ENCODE peak calls at places on chromosome X, in seven cellular contexts. D is activated gamma-delta T cell treated with Interleukin-2 at 50 U/mL for 16 hours; V is iPS-NIHi11; U is fibroblast of mammary gland; L is psoas muscle; I is stimulated activated CD8-positive, alpha-beta memory T cell treated with anti-CD3 and anti-CD28 coated beads, Interleukin-7, amount 100 ng/mL, for 1 hour; A is testis. T is an unnamed sample.

GRCh38 chrX:45063319-45064095 is 137.2 kb downstream of the DIPK2B start:
- DNase-seq in D (no peak), U (peak), A (no peak), I (no peak), V (no peak), L (no peak), T (no peak)

GRCh38 chrX:71671043-71671829 is 3.9 kb downstream of the LOC101059915 start:
- DNase-seq in L (no peak), I (no peak), U (no peak), V (no peak), D (peak), A (no peak), T (no peak)

GRCh38 chrX:137743414-137743813 is 177.5 kb downstream of the ZIC3 start:
- DNase-seq in I (no peak), L (no peak), A (no peak), U (no peak), V (no peak), D (no peak), T (no peak)

GRCh38 chrX:152897216-152898144 is at the start of gene ZNF185:
- DNase-seq in D (no peak), V (peak), I (no peak), A (peak), U (no peak), L (no peak), T (no peak)

GRCh38 chrX:105461013-105461412 is 240.5 kb upstream of the TEX13A start:
- DNase-seq in I (no peak), V (no peak), L (no peak), D (no peak), U (peak), A (no peak), T (no peak)

GRCh38 chrX:132071260-132071659 is 48.2 kb downstream of the STK26 start:
- DNase-seq in A (no peak), V (peak), L (no peak), I (no peak), D (no peak), U (peak), T (no peak)

GRCh38 chrX:150502091-150502490 is 66.3 kb upstream of the MTM1 start:
- DNase-seq in U (no peak), D (no peak), I (no peak), V (no peak), L (no peak), A (no peak), T (no peak)

GRCh38 chrX:135421932-135422809 is at the start of gene SMIM10L2A:
- DNase-seq in V (no peak), A (no peak), D (no peak), U (no peak), L (no peak), I (no peak), T (no peak)

GRCh38 chrX:145630081-145630480 is 187.5 kb upstream of the SLITRK2 start:
- DNase-seq in V (no peak), I (no peak), A (no peak), U (no peak), L (no peak), D (no peak), T (no peak)

GRCh38 chrX:112760697-112761096 is 79.9 kb downstream of the AMOT start:
- DNase-seq in L (no peak), U (peak), A (no peak), V (no peak), I (no peak), D (no peak), T (no peak)

GRCh38 chrX:109312757-109313156 is 169.1 kb downstream of the GUCY2F start:
- DNase-seq in A (no peak), U (peak), V (no peak), L (no peak), I (no peak), D (no peak), T (no peak)

GRCh38 chrX:16843208-16843909 is 26.8 kb downstream of the RBBP7 start:
- DNase-seq in U (no peak), A (no peak), I (no peak), L (no peak), V (no peak), D (no peak), T (no peak)

GRCh38 chrX:107565916-107566602 is 62.3 kb upstream of the PRPS1 start:
- DNase-seq in A (no peak), U (peak), V (peak), L (no peak), D (no peak), I (no peak), T (no peak)

GRCh38 chrX:9749141-9749540 is 16.5 kb downstream of the GPR143 start:
- DNase-seq in A (no peak), I (no peak), D (no peak), L (no peak), V (no peak), U (no peak), T (no peak)

GRCh38 chrX:93422693-93423092 is 250.7 kb downstream of the NAP1L3 start:
- DNase-seq in V (peak), A (peak), D (no peak), I (no peak), L (no peak), U (peak), T (no peak)

GRCh38 chrX:13658602-13659001 is 5.7 kb downstream of the TCEANC start:
- DNase-seq in A (no peak), D (no peak), U (peak), L (no peak), I (no peak), V (peak), T (no peak)

GRCh38 chrX:27890611-27891010 is 82.8 kb downstream of the MAGEB10 start:
- DNase-seq in A (no peak), D (no peak), V (no peak), L (no peak), U (peak), I (no peak), T (no peak)

GRCh38 chrX:599837-600715 is 30.5 kb upstream of the SHOX start:
- DNase-seq in V (peak), I (no peak), U (no peak), D (no peak), A (no peak), L (no peak), T (no peak)

GRCh38 chrX:71095971-71096701 is 485 bp downstream of the FOXO4 start:
- DNase-seq in D (peak), V (no peak), L (no peak), A (no peak), U (peak), I (no peak), T (no peak)

GRCh38 chrX:119990409-119990994 is 47.0 kb upstream of the NKAP start:
- DNase-seq in L (no peak), A (no peak), I (no peak), U (no peak), D (no peak), V (peak), T (no peak)

GRCh38 chrX:64758047-64758446 is 218.2 kb downstream of the ZC4H2 start:
- DNase-seq in A (no peak), U (no peak), I (no peak), D (no peak), V (no peak), L (no peak), T (no peak)

GRCh38 chrX:23825675-23826074 is 42.7 kb downstream of the SAT1 start:
- DNase-seq in A (no peak), D (no peak), V (no peak), U (no peak), L (no peak), I (no peak), T (no peak)

GRCh38 chrX:72123471-72124185 is 8.1 kb downstream of the RTL5 start:
- DNase-seq in D (no peak), V (peak), I (no peak), L (peak), U (no peak), A (no peak), T (no peak)

GRCh38 chrX:132592880-132593279 is 104.0 kb upstream of the MBNL3 start:
- DNase-seq in I (no peak), L (no peak), A (peak), U (peak), V (peak), D (no peak), T (no peak)

GRCh38 chrX:78945186-78945912 is at the start of gene P2RY10:
- DNase-seq in I (no peak), V (no peak), A (no peak), D (peak), L (no peak), U (no peak), T (no peak)

GRCh38 chrX:19810809-19811208 is 76.6 kb downstream of the SH3KBP1 start:
- DNase-seq in L (no peak), D (no peak), I (no peak), A (no peak), U (peak), V (no peak), T (peak)

GRCh38 chrX:103554687-103555417 is 30.5 kb upstream of the TCEAL4 start:
- DNase-seq in U (peak), A (peak), I (peak), L (no peak), D (peak), V (peak), T (no peak)

GRCh38 chrX:72078411-72078810 is 53.3 kb downstream of the RTL5 start:
- DNase-seq in A (no peak), V (no peak), D (no peak), L (no peak), I (no peak), U (no peak), T (no peak)

GRCh38 chrX:69028761-69029120 is 136.5 kb downstream of the PJA1 start:
- DNase-seq in L (no peak), A (no peak), I (no peak), U (no peak), D (no peak), V (no peak), T (no peak)

GRCh38 chrX:6891404-6891803 is 256.1 kb upstream of the STS start:
- DNase-seq in A (no peak), D (no peak), L (no peak), V (no peak), U (no peak), I (no peak), T (no peak)

GRCh38 chrX:147570483-147570882 is 341.2 kb upstream of the FMR1 start:
- DNase-seq in D (no peak), V (no peak), L (no peak), U (no peak), I (no peak), A (no peak), T (no peak)

GRCh38 chrX:123173833-123174232 is 10.2 kb upstream of the GRIA3 start:
- DNase-seq in L (no peak), U (peak), I (no peak), V (no peak), A (no peak), D (no peak), T (no peak)

GRCh38 chrX:10395179-10395578 is 225.2 kb downstream of the MID1 start:
- DNase-seq in U (peak), L (no peak), V (no peak), A (no peak), D (no peak), I (no peak), T (no peak)

GRCh38 chrX:130079824-130080406 is 30.4 kb downstream of the ELF4 start:
- DNase-seq in I (no peak), L (peak), A (peak), U (peak), V (peak), D (peak), T (no peak)

GRCh38 chrX:13747836-13748235 is 13.3 kb downstream of the OFD1 start:
- DNase-seq in I (no peak), L (no peak), A (peak), U (peak), D (peak), V (no peak), T (no peak)

GRCh38 chrX:24870143-24870542 is 145.6 kb downstream of the ARX start:
- DNase-seq in U (peak), A (no peak), L (no peak), V (no peak), D (no peak), I (no peak), T (no peak)

GRCh38 chrX:39204349-39204748 is 403.1 kb downstream of the MID1IP1 start:
- DNase-seq in V (no peak), A (no peak), U (no peak), D (no peak), L (no peak), I (no peak), T (no peak)

GRCh38 chrX:69214463-69214862 is 49.2 kb upstream of the PJA1 start:
- DNase-seq in I (no peak), U (no peak), L (no peak), V (no peak), D (no peak), A (no peak), T (no peak)

T was measured in SIG-M5.